ENCODE peak calls at places on chromosomes 5 and 9, in ten cellular contexts. One of them, this sample, is unnamed.

GRCh38 chr5:176559683-176560082 is 10.5 kb downstream of the CDHR2 start:
- DNase-seq in GM03348: no peak
- DNase-seq in psoas muscle: no peak
- DNase-seq in KG1: no peak
- DNase-seq in NCI-H1417: no peak
- DNase-seq in fibroblast of the aortic adventitia: no peak
- DNase-seq in mesenteric fat pad: no peak
- DNase-seq in activated T-cell treated with anti-CD3 and anti-CD28 coated beads, Interleukin-2, amount 50 U/mL, for 48 hours: no peak
- DNase-seq in GM19239: no peak
- DNase-seq in stimulated activated CD8-positive, alpha-beta memory T cell treated with anti-CD3 and anti-CD28 coated beads, Interleukin-12 subunit alpha, Interleukin-12 subunit beta, amount 100 ng/mL, for 1 hour: no peak
- DNase-seq in this sample: no peak

GRCh38 chr9:121499427-121500164 is at the start of gene GGTA1:
- DNase-seq in GM03348: peak
- DNase-seq in psoas muscle: peak
- DNase-seq in KG1: no peak
- DNase-seq in NCI-H1417: peak
- DNase-seq in fibroblast of the aortic adventitia: peak
- DNase-seq in mesenteric fat pad: peak
- DNase-seq in activated T-cell treated with anti-CD3 and anti-CD28 coated beads, Interleukin-2, amount 50 U/mL, for 48 hours: peak
- DNase-seq in GM19239: no peak
- DNase-seq in stimulated activated CD8-positive, alpha-beta memory T cell treated with anti-CD3 and anti-CD28 coated beads, Interleukin-12 subunit alpha, Interleukin-12 subunit beta, amount 100 ng/mL, for 1 hour: no peak
- DNase-seq in this sample: peak

GRCh38 chr9:136247947-136248637 is 2.5 kb upstream of the QSOX2 start:
- DNase-seq in GM03348: no peak
- DNase-seq in psoas muscle: no peak
- DNase-seq in KG1: no peak
- DNase-seq in NCI-H1417: no peak
- DNase-seq in fibroblast of the aortic adventitia: no peak
- DNase-seq in mesenteric fat pad: no peak
- DNase-seq in activated T-cell treated with anti-CD3 and anti-CD28 coated beads, Interleukin-2, amount 50 U/mL, for 48 hours: no peak
- DNase-seq in GM19239: no peak
- DNase-seq in stimulated activated CD8-positive, alpha-beta memory T cell treated with anti-CD3 and anti-CD28 coated beads, Interleukin-12 subunit alpha, Interleukin-12 subunit beta, amount 100 ng/mL, for 1 hour: no peak
- DNase-seq in this sample: no peak

GRCh38 chr5:128644863-128645262 is 106.8 kb upstream of the FBN2 start:
- DNase-seq in GM03348: no peak
- DNase-seq in psoas muscle: no peak
- DNase-seq in KG1: no peak
- DNase-seq in NCI-H1417: no peak
- DNase-seq in fibroblast of the aortic adventitia: peak
- DNase-seq in mesenteric fat pad: no peak
- DNase-seq in activated T-cell treated with anti-CD3 and anti-CD28 coated beads, Interleukin-2, amount 50 U/mL, for 48 hours: no peak
- DNase-seq in GM19239: no peak
- DNase-seq in stimulated activated CD8-positive, alpha-beta memory T cell treated with anti-CD3 and anti-CD28 coated beads, Interleukin-12 subunit alpha, Interleukin-12 subunit beta, amount 100 ng/mL, for 1 hour: no peak
- DNase-seq in this sample: peak

GRCh38 chr9:83967083-83967482 is 12.9 kb downstream of the HNRNPK start:
- DNase-seq in GM03348: no peak
- DNase-seq in psoas muscle: no peak
- DNase-seq in KG1: no peak
- DNase-seq in NCI-H1417: no peak
- DNase-seq in fibroblast of the aortic adventitia: no peak
- DNase-seq in mesenteric fat pad: no peak
- DNase-seq in activated T-cell treated with anti-CD3 and anti-CD28 coated beads, Interleukin-2, amount 50 U/mL, for 48 hours: no peak
- DNase-seq in GM19239: no peak
- DNase-seq in stimulated activated CD8-positive, alpha-beta memory T cell treated with anti-CD3 and anti-CD28 coated beads, Interleukin-12 subunit alpha, Interleukin-12 subunit beta, amount 100 ng/mL, for 1 hour: no peak
- DNase-seq in this sample: no peak

GRCh38 chr5:78648359-78649219 is at the start of gene LHFPL2:
- DNase-seq in GM03348: peak
- DNase-seq in psoas muscle: peak
- DNase-seq in KG1: no peak
- DNase-seq in NCI-H1417: peak
- DNase-seq in fibroblast of the aortic adventitia: peak
- DNase-seq in mesenteric fat pad: peak
- DNase-seq in activated T-cell treated with anti-CD3 and anti-CD28 coated beads, Interleukin-2, amount 50 U/mL, for 48 hours: peak
- DNase-seq in GM19239: peak
- DNase-seq in stimulated activated CD8-positive, alpha-beta memory T cell treated with anti-CD3 and anti-CD28 coated beads, Interleukin-12 subunit alpha, Interleukin-12 subunit beta, amount 100 ng/mL, for 1 hour: no peak
- DNase-seq in this sample: peak

GRCh38 chr5:9239626-9240025 is 306.2 kb downstream of the SEMA5A start:
- DNase-seq in GM03348: no peak
- DNase-seq in psoas muscle: no peak
- DNase-seq in KG1: no peak
- DNase-seq in NCI-H1417: no peak
- DNase-seq in fibroblast of the aortic adventitia: peak
- DNase-seq in mesenteric fat pad: no peak
- DNase-seq in activated T-cell treated with anti-CD3 and anti-CD28 coated beads, Interleukin-2, amount 50 U/mL, for 48 hours: no peak
- DNase-seq in GM19239: no peak
- DNase-seq in stimulated activated CD8-positive, alpha-beta memory T cell treated with anti-CD3 and anti-CD28 coated beads, Interleukin-12 subunit alpha, Interleukin-12 subunit beta, amount 100 ng/mL, for 1 hour: no peak
- DNase-seq in this sample: peak

GRCh38 chr5:157535042-157535865 is 40.3 kb downstream of the ADAM19 start:
- DNase-seq in GM03348: no peak
- DNase-seq in psoas muscle: peak
- DNase-seq in KG1: no peak
- DNase-seq in NCI-H1417: no peak
- DNase-seq in fibroblast of the aortic adventitia: peak
- DNase-seq in mesenteric fat pad: no peak
- DNase-seq in activated T-cell treated with anti-CD3 and anti-CD28 coated beads, Interleukin-2, amount 50 U/mL, for 48 hours: no peak
- DNase-seq in GM19239: no peak
- DNase-seq in stimulated activated CD8-positive, alpha-beta memory T cell treated with anti-CD3 and anti-CD28 coated beads, Interleukin-12 subunit alpha, Interleukin-12 subunit beta, amount 100 ng/mL, for 1 hour: no peak
- DNase-seq in this sample: peak

GRCh38 chr5:167950126-167950721 is 341.2 kb upstream of the WWC1 start:
- DNase-seq in GM03348: peak
- DNase-seq in psoas muscle: no peak
- DNase-seq in KG1: no peak
- DNase-seq in NCI-H1417: no peak
- DNase-seq in fibroblast of the aortic adventitia: peak
- DNase-seq in mesenteric fat pad: no peak
- DNase-seq in activated T-cell treated with anti-CD3 and anti-CD28 coated beads, Interleukin-2, amount 50 U/mL, for 48 hours: no peak
- DNase-seq in GM19239: no peak
- DNase-seq in stimulated activated CD8-positive, alpha-beta memory T cell treated with anti-CD3 and anti-CD28 coated beads, Interleukin-12 subunit alpha, Interleukin-12 subunit beta, amount 100 ng/mL, for 1 hour: no peak
- DNase-seq in this sample: peak

GRCh38 chr5:141192110-141192725 is at the start of gene PCDHB10:
- DNase-seq in GM03348: peak
- DNase-seq in psoas muscle: no peak
- DNase-seq in KG1: no peak
- DNase-seq in NCI-H1417: peak
- DNase-seq in fibroblast of the aortic adventitia: peak
- DNase-seq in mesenteric fat pad: no peak
- DNase-seq in activated T-cell treated with anti-CD3 and anti-CD28 coated beads, Interleukin-2, amount 50 U/mL, for 48 hours: peak
- DNase-seq in GM19239: no peak
- DNase-seq in stimulated activated CD8-positive, alpha-beta memory T cell treated with anti-CD3 and anti-CD28 coated beads, Interleukin-12 subunit alpha, Interleukin-12 subunit beta, amount 100 ng/mL, for 1 hour: no peak
- DNase-seq in this sample: peak

GRCh38 chr9:130931508-130932150 is 7.4 kb downstream of the FIBCD1 start:
- DNase-seq in GM03348: no peak
- DNase-seq in psoas muscle: peak
- DNase-seq in KG1: no peak
- DNase-seq in NCI-H1417: no peak
- DNase-seq in fibroblast of the aortic adventitia: no peak
- DNase-seq in mesenteric fat pad: no peak
- DNase-seq in activated T-cell treated with anti-CD3 and anti-CD28 coated beads, Interleukin-2, amount 50 U/mL, for 48 hours: no peak
- DNase-seq in GM19239: peak
- DNase-seq in stimulated activated CD8-positive, alpha-beta memory T cell treated with anti-CD3 and anti-CD28 coated beads, Interleukin-12 subunit alpha, Interleukin-12 subunit beta, amount 100 ng/mL, for 1 hour: no peak
- DNase-seq in this sample: no peak

GRCh38 chr9:127569819-127570401 is 42.2 kb upstream of the STXBP1 start:
- DNase-seq in GM03348: no peak
- DNase-seq in psoas muscle: no peak
- DNase-seq in KG1: no peak
- DNase-seq in NCI-H1417: peak
- DNase-seq in fibroblast of the aortic adventitia: no peak
- DNase-seq in mesenteric fat pad: no peak
- DNase-seq in activated T-cell treated with anti-CD3 and anti-CD28 coated beads, Interleukin-2, amount 50 U/mL, for 48 hours: peak
- DNase-seq in GM19239: no peak
- DNase-seq in stimulated activated CD8-positive, alpha-beta memory T cell treated with anti-CD3 and anti-CD28 coated beads, Interleukin-12 subunit alpha, Interleukin-12 subunit beta, amount 100 ng/mL, for 1 hour: no peak
- DNase-seq in this sample: no peak

GRCh38 chr5:178435321-178436238 is 154.6 kb downstream of the COL23A1 start:
- DNase-seq in GM03348: no peak
- DNase-seq in psoas muscle: no peak
- DNase-seq in KG1: no peak
- DNase-seq in NCI-H1417: no peak
- DNase-seq in fibroblast of the aortic adventitia: no peak
- DNase-seq in mesenteric fat pad: peak
- DNase-seq in activated T-cell treated with anti-CD3 and anti-CD28 coated beads, Interleukin-2, amount 50 U/mL, for 48 hours: no peak
- DNase-seq in GM19239: no peak
- DNase-seq in stimulated activated CD8-positive, alpha-beta memory T cell treated with anti-CD3 and anti-CD28 coated beads, Interleukin-12 subunit alpha, Interleukin-12 subunit beta, amount 100 ng/mL, for 1 hour: no peak
- DNase-seq in this sample: no peak